ENCODE peak calls at places on chromosomes 16 and 17, in seven cellular contexts. R, W, P, C, X, B and Y are unnamed samples.
A peak's percentile ranks its signal among the peaks of the same experiment; 100 is the strongest.

GRCh38 chr17:39208893-39209292 is 8.8 kb downstream of the RPL19 start:
- DNase-seq in R (no peak), W (no peak), P (no peak), C (peak; percentile 69), X (no peak), B (peak; percentile 41), Y (peak; percentile 74)

GRCh38 chr17:16013943-16014407 is 14.4 kb downstream of the TTC19 start:
- DNase-seq in R (no peak), W (no peak), P (no peak), C (no peak), X (no peak), B (no peak), Y (no peak)

GRCh38 chr16:87556941-87557459 is 45.3 kb upstream of the JPH3 start:
- DNase-seq in R (no peak), W (no peak), P (no peak), C (no peak), X (no peak), B (no peak), Y (peak; percentile 70)

GRCh38 chr16:48053346-48053745 is 102.4 kb downstream of the ABCC12 start:
- DNase-seq in R (no peak), W (no peak), P (no peak), C (peak; percentile 52), X (peak; percentile 53), B (no peak), Y (no peak)

GRCh38 chr17:61842899-61843298 is 20.4 kb downstream of the BRIP1 start:
- DNase-seq in R (no peak), W (no peak), P (no peak), C (no peak), X (no peak), B (no peak), Y (no peak)

GRCh38 chr16:19524356-19524865 is 669 bp downstream of the CCP110 start:
- DNase-seq in R (no peak), W (no peak), P (no peak), C (no peak), X (no peak), B (no peak), Y (no peak)

GRCh38 chr16:89422905-89423630 is 67.3 kb downstream of the ANKRD11 start:
- DNase-seq in R (no peak), W (peak; percentile 41), P (no peak), C (no peak), X (no peak), B (no peak), Y (no peak)

GRCh38 chr17:14942511-14943185 is 322.5 kb downstream of the PMP22 start:
- DNase-seq in R (no peak), W (no peak), P (no peak), C (no peak), X (no peak), B (no peak), Y (no peak)

GRCh38 chr16:54986404-54986803 is 55.7 kb downstream of the IRX5 start:
- DNase-seq in R (no peak), W (no peak), P (no peak), C (no peak), X (no peak), B (no peak), Y (no peak)

GRCh38 chr16:86595983-86596605 is 17.7 kb downstream of the FOXL1 start:
- DNase-seq in R (no peak), W (no peak), P (no peak), C (no peak), X (no peak), B (no peak), Y (no peak)

GRCh38 chr16:55443855-55444254 is 35.1 kb upstream of the MMP2 start:
- DNase-seq in R (no peak), W (no peak), P (no peak), C (no peak), X (no peak), B (no peak), Y (no peak)

GRCh38 chr17:6755731-6756184 is at the start of gene XAF1:
- DNase-seq in R (peak; percentile 40), W (peak; percentile 32), P (no peak), C (peak; percentile 52), X (no peak), B (no peak), Y (no peak)

GRCh38 chr17:27469256-27469655 is 13.0 kb downstream of the KSR1 start:
- DNase-seq in R (no peak), W (no peak), P (no peak), C (no peak), X (no peak), B (no peak), Y (no peak)

GRCh38 chr17:56863974-56864373 is 30.0 kb downstream of the DGKE start:
- DNase-seq in R (no peak), W (no peak), P (no peak), C (no peak), X (no peak), B (no peak), Y (no peak)

GRCh38 chr17:45656527-45657181 is 127.5 kb upstream of the CRHR1 start:
- DNase-seq in R (no peak), W (no peak), P (no peak), C (peak; percentile 9), X (no peak), B (no peak), Y (no peak)

GRCh38 chr17:77516902-77517301 is 376.1 kb downstream of the SEC14L1 start:
- DNase-seq in R (no peak), W (no peak), P (no peak), C (no peak), X (no peak), B (no peak), Y (no peak)

GRCh38 chr17:33945641-33946546 is 309.2 kb upstream of the CCL2 start:
- DNase-seq in R (no peak), W (no peak), P (no peak), C (no peak), X (no peak), B (no peak), Y (no peak)

GRCh38 chr17:58277726-58278595 is 2.8 kb downstream of the MPO start:
- DNase-seq in R (no peak), W (no peak), P (no peak), C (no peak), X (no peak), B (no peak), Y (no peak)

GRCh38 chr16:23072769-23073549 is 76.3 kb downstream of the USP31 start:
- DNase-seq in R (no peak), W (no peak), P (no peak), C (no peak), X (no peak), B (no peak), Y (no peak)